ENCODE peak calls at places on chromosomes 2 and 18, in six cellular contexts. Y is CD4-positive, CD25-positive, alpha-beta regulatory T cell; M is fibroblast of lung; B is tibial artery; L is breast epithelium; T is aorta. Q is an unnamed sample.

GRCh38 chr2:150585221-150585971 is 97.9 kb upstream of the RND3 start:
- DNase-seq in Y (no peak), M (no peak), B (no peak), L (no peak), T (no peak), Q (no peak)

GRCh38 chr2:128805237-128805636 is 486.6 kb upstream of the HS6ST1 start:
- DNase-seq in Y (no peak), M (no peak), B (no peak), L (no peak), T (no peak), Q (no peak)

GRCh38 chr18:63178526-63178880 is 141.1 kb downstream of the BCL2 start:
- DNase-seq in Y (no peak), M (no peak), B (peak; percentile 83), L (peak; percentile 70), T (no peak), Q (no peak)

GRCh38 chr2:132725134-132725533 is 55.1 kb upstream of the LYPD1 start:
- DNase-seq in Y (no peak), M (no peak), B (no peak), L (no peak), T (no peak), Q (no peak)

GRCh38 chr2:17933251-17933650 is 54.8 kb downstream of the KCNS3 start:
- DNase-seq in Y (no peak), M (no peak), B (no peak), L (no peak), T (no peak), Q (no peak)

GRCh38 chr2:47798628-47799027 is 15.7 kb downstream of the MSH6 start:
- DNase-seq in Y (no peak), M (no peak), B (no peak), L (no peak), T (no peak), Q (no peak)

GRCh38 chr2:72996152-72996502 is 75.4 kb downstream of the SFXN5 start:
- DNase-seq in Y (no peak), M (no peak), B (peak; percentile 50), L (no peak), T (peak; percentile 40), Q (no peak)

GRCh38 chr2:224793961-224794360 is 77.8 kb upstream of the CCDC195 start:
- DNase-seq in Y (no peak), M (peak; percentile 44), B (no peak), L (no peak), T (no peak), Q (no peak)

GRCh38 chr2:95231723-95232122 is 24.4 kb downstream of the ZNF892 start:
- DNase-seq in Y (peak; percentile 12), M (peak; percentile 90), B (no peak), L (peak; percentile 67), T (no peak), Q (peak; percentile 41)

GRCh38 chr2:240620149-240620731 is 5.0 kb upstream of the GPR35 start:
- DNase-seq in Y (no peak), M (no peak), B (no peak), L (peak; percentile 40), T (no peak), Q (peak; percentile 19)

GRCh38 chr2:152465541-152465940 is 130.6 kb downstream of the FMNL2 start:
- DNase-seq in Y (no peak), M (no peak), B (no peak), L (no peak), T (no peak), Q (no peak)

GRCh38 chr2:168244318-168244717 is 3.1 kb downstream of the STK39 start:
- DNase-seq in Y (peak; percentile 70), M (peak; percentile 11), B (no peak), L (no peak), T (no peak), Q (no peak)

GRCh38 chr18:79866889-79867574 is 69.3 kb downstream of the KCNG2 start:
- DNase-seq in Y (no peak), M (no peak), B (no peak), L (no peak), T (no peak), Q (no peak)

GRCh38 chr2:234677758-234678538 is 181.1 kb upstream of the ARL4C start:
- DNase-seq in Y (no peak), M (peak; percentile 58), B (no peak), L (no peak), T (no peak), Q (no peak)

GRCh38 chr2:69615969-69616368 is 27.6 kb downstream of the AAK1 start:
- DNase-seq in Y (no peak), M (no peak), B (no peak), L (no peak), T (no peak), Q (no peak)
- H3K4me1 ChIP-seq in Y (peaks cover 86% of the 10 kb centered on the region), M (no peaks in the 10 kb centered on the region), B (no peaks in the 10 kb centered on the region), L (no peaks in the 10 kb centered on the region), T (peaks cover 5% of the 10 kb centered on the region), Q (peaks cover 4% of the 10 kb centered on the region)

GRCh38 chr2:37231251-37232130 is at the start of the genes CEBPZ and NDUFAF7:
- DNase-seq in Y (peak; percentile 91), M (peak; percentile 92), B (peak; percentile 95), L (peak; percentile 89), T (peak; percentile 96), Q (peak; percentile 93)

GRCh38 chr2:37228788-37229187 is 2.6 kb downstream of the CEBPZ start:
- DNase-seq in Y (no peak), M (no peak), B (no peak), L (no peak), T (no peak), Q (no peak)

GRCh38 chr2:37230581-37230980 is 815 bp downstream of the CEBPZ start:
- DNase-seq in Y (no peak), M (no peak), B (no peak), L (no peak), T (no peak), Q (no peak)

GRCh38 chr2:37226863-37227262 is 4.5 kb downstream of the CEBPZ start:
- DNase-seq in Y (no peak), M (no peak), B (no peak), L (no peak), T (no peak), Q (no peak)

DNA sequence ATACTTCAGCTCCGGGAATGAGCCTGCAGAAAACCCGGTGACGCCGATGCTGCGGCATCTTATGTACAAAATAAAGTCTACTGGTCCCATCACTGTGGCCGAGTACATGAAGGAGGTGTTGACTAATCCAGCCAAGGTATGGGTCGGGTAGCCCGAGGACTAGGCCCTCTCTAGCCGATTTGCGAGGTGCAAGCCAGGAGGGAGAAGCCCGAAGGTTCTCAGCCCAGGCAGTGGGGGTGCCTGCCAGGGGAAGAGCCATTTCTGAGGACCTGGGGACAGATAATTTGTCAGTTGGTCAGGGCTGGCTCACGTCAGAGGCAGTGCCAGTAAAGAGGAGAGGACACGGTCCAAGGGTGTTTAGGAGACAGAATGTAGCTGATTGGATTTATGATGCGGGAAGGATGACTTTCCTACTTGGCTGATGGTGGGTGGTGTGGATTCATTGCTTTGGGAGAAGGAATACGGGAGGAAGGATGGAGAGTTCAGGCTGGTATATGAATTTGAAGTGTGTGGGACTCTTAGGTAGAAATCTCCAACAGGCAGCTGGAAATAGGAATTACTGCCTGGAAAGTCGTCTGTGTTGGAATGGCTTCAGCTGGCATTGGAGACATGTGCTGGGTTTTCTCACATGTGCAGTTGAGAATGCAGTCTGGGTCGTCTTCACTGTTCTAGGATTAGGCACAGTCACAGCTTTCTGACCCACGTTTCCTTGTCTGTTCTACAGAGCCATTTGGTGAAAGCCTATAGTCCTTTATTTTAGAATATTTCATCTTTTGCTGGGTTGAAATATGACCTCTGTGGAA is 874 bp downstream of the NDUFAF7 start:
- DNase-seq in Y (no peak), M (peak; percentile 8), B (peak; percentile 64), L (no peak), T (no peak), Q (peak; percentile 62)
- H3K27ac ChIP-seq in Y (peak overlapping the region; percentile 92), M (peak overlapping the region; percentile 91), B (peak overlapping the region; percentile 97), L (peak overlapping the region; percentile 94), T (no peak overlapping the region), Q (peak overlapping the region; percentile 91)

DNA sequence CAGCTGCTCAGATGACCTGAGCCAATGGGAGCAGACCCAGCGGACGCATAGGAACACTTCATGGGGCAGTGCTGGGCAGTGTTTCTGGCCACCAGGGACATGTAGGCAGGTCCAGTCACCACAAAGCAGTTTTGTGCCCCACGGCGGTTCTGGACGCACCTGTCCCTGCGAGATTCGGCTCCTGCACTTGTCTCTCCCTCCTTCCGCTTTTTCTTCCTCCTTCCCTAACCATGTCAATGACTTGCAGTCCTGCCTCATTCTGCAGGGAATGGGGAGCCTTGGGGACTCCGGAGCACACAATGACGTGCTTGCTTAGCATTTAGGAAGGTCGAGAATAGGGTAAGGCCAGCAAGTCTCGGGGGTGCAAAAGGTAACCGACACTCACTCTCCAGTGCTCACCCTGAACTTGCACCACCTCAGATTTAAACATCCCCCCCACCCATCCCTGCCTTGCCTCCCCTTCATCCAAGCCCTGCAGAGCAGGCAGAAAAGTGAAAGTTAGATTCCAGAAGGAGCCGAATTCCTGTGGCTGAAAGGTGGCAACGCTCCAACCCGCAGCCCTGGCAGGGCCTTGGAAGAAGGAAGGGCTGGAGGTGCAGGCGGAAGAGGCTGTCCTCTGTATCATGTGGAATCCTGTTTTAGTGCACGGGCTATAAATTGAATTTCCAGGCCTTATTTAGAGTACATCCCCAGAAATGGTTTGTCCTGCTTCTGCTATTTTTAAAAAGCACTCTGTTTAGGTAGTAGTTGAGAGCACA is 40.5 kb upstream of the ATG16L1 start:
- DNase-seq in Y (no peak), M (peak; percentile 92), B (peak; percentile 86), L (peak; percentile 91), T (peak; percentile 93), Q (peak; percentile 91)
- H3K4me3 ChIP-seq in Y (no peak overlapping the region), M (peak overlapping the region; percentile 9), B (peak overlapping the region; percentile 35), L (peak overlapping the region; percentile 44), T (no peak overlapping the region), Q (no peak overlapping the region)

GRCh38 chr2:54609647-54610046 is 113.8 kb upstream of the EML6 start:
- DNase-seq in Y (no peak), M (no peak), B (no peak), L (no peak), T (no peak), Q (no peak)

GRCh38 chr2:54609241-54609640 is 114.2 kb upstream of the EML6 start:
- DNase-seq in Y (no peak), M (no peak), B (no peak), L (no peak), T (no peak), Q (no peak)

GRCh38 chr2:54606393-54606973 is 117.0 kb upstream of the EML6 start:
- DNase-seq in Y (peak; percentile 49), M (no peak), B (no peak), L (no peak), T (no peak), Q (no peak)

GRCh38 chr2:54605836-54606235 is 117.6 kb upstream of the EML6 start:
- DNase-seq in Y (no peak), M (no peak), B (no peak), L (no peak), T (no peak), Q (no peak)

DNA sequence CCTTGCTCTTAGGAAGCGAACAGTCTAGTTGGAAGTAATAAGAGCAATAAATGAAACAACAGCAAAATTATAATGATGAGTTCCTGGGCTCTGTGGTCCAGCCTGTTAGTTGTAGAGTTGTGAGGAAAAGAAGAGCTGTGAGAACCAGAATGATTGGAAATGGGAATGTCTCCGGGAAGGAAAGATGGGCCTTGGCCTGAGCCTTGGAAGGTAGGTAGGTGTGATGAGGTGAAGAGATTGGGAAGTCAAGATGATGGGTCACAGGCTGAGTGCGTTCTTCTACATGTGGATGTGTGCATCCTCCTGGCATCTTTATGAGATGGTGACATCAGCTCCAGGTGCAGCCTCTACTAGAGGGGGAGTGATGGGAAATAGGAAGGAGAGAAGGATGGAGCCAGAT is 115.2 kb upstream of the EML6 start:
- DNase-seq in Y (no peak), M (no peak), B (no peak), L (no peak), T (no peak), Q (no peak)
- H3K4me1 ChIP-seq in Y (peaks cover 39% of the 10 kb centered on the region), M (peaks cover 2% of the 10 kb centered on the region), B (peaks cover 34% of the 10 kb centered on the region), L (no peaks in the 10 kb centered on the region), T (peaks cover 9% of the 10 kb centered on the region), Q (peaks cover 79% of the 10 kb centered on the region)